ENCODE peak calls at places on chromosomes 11 and 22, in four cellular contexts. S is fibroblast of lung, A is adrenal gland, K is AG09319. W is an unnamed sample.

GRCh38 chr11:78000193-78000592 is 5.7 kb upstream of the INTS4 start:
- DNase-seq in S (peak), A (peak), K (peak), W (peak)

GRCh38 chr22:43273902-43274484 is 69.2 kb downstream of the SCUBE1 start:
- DNase-seq in S (peak), A (peak), K (no peak), W (peak)

GRCh38 chr11:118790357-118791014 is 478 bp downstream of the DDX6 start:
- DNase-seq in S (peak), A (peak), K (no peak), W (peak)

GRCh38 chr11:64845125-64845735 is 777 bp upstream of the CDC42BPG start:
- DNase-seq in S (no peak), A (no peak), K (no peak), W (no peak)

GRCh38 chr22:26587991-26588613 is 1.8 kb downstream of the TPST2 start:
- DNase-seq in S (no peak), A (no peak), K (no peak), W (no peak)

GRCh38 chr11:62880231-62880802 is 379 bp upstream of the SLC3A2 start:
- DNase-seq in S (peak), A (peak), K (peak), W (peak)

GRCh38 chr22:50738649-50739227 is 734 bp downstream of the ACR start:
- DNase-seq in S (no peak), A (no peak), K (no peak), W (peak)

GRCh38 chr22:28174509-28174908 is 255.5 kb upstream of the PITPNB start:
- DNase-seq in S (no peak), A (no peak), K (no peak), W (no peak)

GRCh38 chr11:623999-624704 is 603 bp downstream of the CDHR5 start:
- DNase-seq in S (peak), A (no peak), K (no peak), W (no peak)

GRCh38 chr11:111851636-111852035 is 19.7 kb downstream of the ALG9 start:
- DNase-seq in S (peak), A (no peak), K (no peak), W (no peak)

GRCh38 chr11:69137148-69137844 is 18.4 kb upstream of the SMIM38 start:
- DNase-seq in S (no peak), A (no peak), K (no peak), W (no peak)

GRCh38 chr11:28176231-28176853 is 68.2 kb downstream of the METTL15 start:
- DNase-seq in S (peak), A (no peak), K (no peak), W (no peak)

GRCh38 chr11:27995082-27995481 is 112.9 kb downstream of the KIF18A start:
- DNase-seq in S (peak), A (no peak), K (no peak), W (no peak)

GRCh38 chr22:44883011-44883421 is 126.8 kb downstream of the PHF21B start:
- DNase-seq in S (no peak), A (no peak), K (no peak), W (no peak)

GRCh38 chr22:46068176-46068907 is 82.0 kb upstream of the PPARA start:
- DNase-seq in S (no peak), A (no peak), K (no peak), W (no peak)

GRCh38 chr22:49845666-49846459 is 7.8 kb upstream of the ZBED4 start:
- DNase-seq in S (no peak), A (no peak), K (no peak), W (no peak)

GRCh38 chr11:124123587-124123986 is 8.3 kb downstream of the VWA5A start:
- DNase-seq in S (no peak), A (no peak), K (no peak), W (no peak)

GRCh38 chr11:69353696-69354544 is 60.0 kb downstream of the MYEOV start:
- DNase-seq in S (no peak), A (no peak), K (no peak), W (no peak)

GRCh38 chr11:48001438-48002021 is 21.2 kb downstream of the PTPRJ start:
- DNase-seq in S (peak), A (no peak), K (no peak), W (no peak)

GRCh38 chr11:97832451-97832850 is 1188.3 kb upstream of the CNTN5 start:
- DNase-seq in S (no peak), A (no peak), K (no peak), W (no peak)

GRCh38 chr22:32466496-32466895 is 2.2 kb upstream of the BPIFC start:
- DNase-seq in S (no peak), A (no peak), K (no peak), W (no peak)

GRCh38 chr22:40289991-40290459 is 56.3 kb upstream of the ADSL start:
- DNase-seq in S (no peak), A (no peak), K (no peak), W (no peak)

GRCh38 chr11:63813563-63814382 is 517 bp downstream of the SPINDOC start:
- DNase-seq in S (peak), A (peak), K (no peak), W (peak)

GRCh38 chr11:11416917-11417316 is 63.9 kb upstream of the CSNK2A3 start:
- DNase-seq in S (peak), A (no peak), K (no peak), W (no peak)

GRCh38 chr11:120273432-120273831 is 33.5 kb downstream of the POU2F3 start:
- DNase-seq in S (no peak), A (no peak), K (no peak), W (no peak)

GRCh38 chr22:39177456-39177775 is 24.9 kb upstream of the CBX7 start:
- DNase-seq in S (no peak), A (no peak), K (no peak), W (no peak)

GRCh38 chr11:10459029-10459970 is 4.2 kb downstream of the AMPD3 start:
- DNase-seq in S (no peak), A (peak), K (no peak), W (no peak)

GRCh38 chr11:40338739-40339138 is 1120.7 kb downstream of the LRRC4C start:
- DNase-seq in S (peak), A (no peak), K (no peak), W (no peak)
- TF ChIP-seq CTCF in S (peak), A (no peak), K (no peak), W (no peak)

DNA sequence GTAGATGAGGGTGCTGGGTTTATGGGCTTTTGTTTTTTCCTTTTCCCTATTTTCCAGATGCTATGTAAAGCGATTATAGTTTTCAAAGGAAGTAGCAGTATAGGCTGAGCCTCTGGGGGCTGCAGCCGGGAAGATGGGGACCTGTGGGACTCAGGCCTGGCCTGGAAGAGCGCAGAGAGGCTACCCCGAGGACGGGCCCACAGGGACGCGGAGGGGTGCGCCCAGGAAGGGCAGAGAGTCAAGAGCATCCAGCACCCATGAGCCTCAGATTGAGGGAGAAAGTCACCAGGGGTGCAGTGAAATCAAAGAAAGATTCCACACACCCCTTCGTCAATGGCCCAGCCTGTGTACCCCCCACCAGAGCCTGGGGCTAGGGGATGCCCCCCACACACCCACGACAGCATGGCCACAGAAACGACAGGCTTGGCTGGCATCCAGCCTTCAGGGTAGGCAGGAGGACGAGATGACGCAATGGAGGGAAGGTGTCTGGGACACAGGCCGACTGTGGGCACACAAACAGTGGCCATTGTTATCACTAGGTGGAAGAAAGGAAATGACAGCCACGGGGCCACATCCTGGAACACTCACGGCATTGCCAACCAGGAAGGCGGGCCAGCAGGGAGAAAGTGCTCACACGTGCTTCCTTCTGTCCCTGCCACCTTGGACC is 9.0 kb downstream of the PLA2G6 start:
- DNase-seq in S (peak), A (peak), K (no peak), W (peak)
- TF ChIP-seq CTCF in S (no peak), A (no peak), K (no peak), W (no peak)

GRCh38 chr11:73478737-73479347 is 102.6 kb downstream of the RELT start:
- DNase-seq in S (peak), A (no peak), K (no peak), W (peak)
- TF ChIP-seq CTCF in S (peak), A (peak), K (peak), W (peak)

DNA sequence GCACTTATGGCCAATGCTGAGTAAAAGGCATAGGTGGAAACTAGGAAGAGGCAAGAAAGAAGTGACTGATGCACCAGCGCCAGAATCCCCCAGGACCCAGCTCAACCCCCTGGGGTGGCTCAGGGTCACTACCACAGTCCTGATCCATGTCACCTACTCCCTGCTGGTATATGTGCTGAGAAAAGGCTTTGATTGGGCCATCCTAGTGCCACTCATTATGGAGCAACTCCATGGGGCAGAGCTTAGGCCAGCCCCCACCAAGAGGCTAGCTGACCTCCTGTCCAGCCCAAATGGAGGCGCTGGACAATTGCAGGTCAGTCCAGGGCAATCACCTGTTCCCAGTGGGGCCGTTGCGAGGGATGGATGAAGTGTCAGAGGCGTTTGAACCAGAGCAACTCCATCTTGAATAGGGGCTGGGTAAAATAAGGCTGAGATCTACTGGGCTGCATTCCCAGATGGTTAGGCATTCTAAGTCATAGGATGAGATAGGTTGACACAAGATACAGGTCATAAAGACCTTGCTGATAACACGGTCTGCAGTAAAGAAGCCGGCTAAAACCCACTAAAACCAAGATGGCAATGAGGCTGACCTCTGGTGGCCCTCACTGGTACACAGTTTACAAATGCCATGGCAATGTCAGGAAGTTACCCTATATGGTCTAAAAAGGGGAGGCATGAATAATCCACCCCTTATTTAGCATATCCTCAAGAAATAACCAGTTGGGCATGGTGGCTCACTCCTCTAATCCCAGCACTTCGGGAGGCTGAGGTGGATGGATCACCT is 20.6 kb upstream of the DAGLA start:
- DNase-seq in S (no peak), A (no peak), K (no peak), W (no peak)
- TF ChIP-seq CTCF in S (no peak), A (no peak), K (no peak), W (peak)

DNA sequence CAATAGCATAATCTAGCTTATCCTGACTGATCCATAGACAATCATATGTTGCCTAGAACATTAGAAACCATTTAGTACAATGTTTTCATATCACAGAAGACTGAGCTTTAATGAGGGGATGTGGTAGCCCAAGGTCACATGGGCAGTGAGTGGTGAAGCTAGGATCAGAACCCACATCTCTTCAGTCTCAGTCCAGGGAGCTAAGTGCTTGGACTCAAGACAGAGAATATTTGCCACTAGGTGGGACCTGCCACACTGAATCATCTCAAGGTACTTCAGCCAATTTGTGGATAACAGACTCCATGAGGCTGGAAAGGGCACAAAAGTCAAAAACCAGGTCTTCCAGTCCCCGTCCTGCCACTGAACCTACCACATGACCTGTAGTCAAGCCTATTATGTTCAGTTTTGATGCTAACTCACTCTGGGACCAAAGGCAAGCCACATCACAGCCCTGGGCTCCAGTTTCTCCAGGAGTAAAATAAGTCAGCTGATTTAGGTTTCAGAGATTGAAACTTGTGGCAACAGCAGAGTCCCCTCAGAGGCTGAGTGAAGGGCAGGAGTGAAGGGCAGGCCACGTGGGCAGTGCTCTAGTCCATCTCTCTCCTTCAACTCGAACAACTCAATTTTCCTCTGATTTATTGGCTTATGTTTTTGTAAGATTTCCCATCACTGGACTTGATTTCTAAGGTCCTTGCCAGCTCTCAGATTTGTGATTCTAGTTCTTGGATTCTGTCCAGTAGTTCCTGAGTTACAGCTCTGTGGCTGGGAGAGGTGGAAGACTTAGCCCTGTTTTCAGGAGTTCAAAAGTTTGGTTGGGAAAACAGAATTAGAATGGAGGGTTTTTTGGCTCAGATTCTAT is 84.6 kb upstream of the PHOX2A start:
- DNase-seq in S (peak), A (peak), K (no peak), W (no peak)
- TF ChIP-seq CTCF in S (no peak), A (no peak), K (no peak), W (no peak)